ENCODE peak calls at places on chromosomes 11 and 22, in seven cellular contexts. W is astrocyte of the spinal cord, R is ELR, S is GOT3, G is hypothalamus, M is nephron progenitor cell, A is AG04450. O is an unnamed sample.

GRCh38 chr22:46542011-46542985 is 4.9 kb upstream of the CELSR1 start:
- DNase-seq in A (no peak), G (peak), M (peak), S (no peak), W (peak), R (peak), O (peak)

GRCh38 chr11:64739871-64740270 is 4.1 kb downstream of the RASGRP2 start:
- DNase-seq in R (no peak), S (no peak), A (no peak), G (no peak), W (no peak), M (no peak), O (no peak)

GRCh38 chr22:44648085-44648820 is 53.8 kb upstream of the PRR5 start:
- DNase-seq in W (no peak), G (no peak), A (no peak), S (no peak), M (no peak), R (no peak), O (no peak)

GRCh38 chr11:61052182-61052972 is 49.9 kb upstream of the CD5 start:
- DNase-seq in S (no peak), G (no peak), W (no peak), R (no peak), M (no peak), A (no peak), O (no peak)

GRCh38 chr11:108836541-108836940 is 171.7 kb downstream of the DDX10 start:
- DNase-seq in R (no peak), S (no peak), M (no peak), W (no peak), A (no peak), G (no peak), O (no peak)

GRCh38 chr11:70210516-70210915 is 7.4 kb downstream of the FADD start:
- DNase-seq in A (no peak), R (no peak), M (no peak), G (no peak), S (no peak), W (no peak), O (no peak)

GRCh38 chr11:72233773-72234513 is 9.4 kb downstream of the INPPL1 start:
- DNase-seq in M (no peak), G (no peak), S (no peak), R (no peak), W (no peak), A (no peak), O (no peak)

GRCh38 chr11:2260491-2261364 is 9.7 kb downstream of the ASCL2 start:
- DNase-seq in A (no peak), R (no peak), S (no peak), W (no peak), G (no peak), M (no peak), O (no peak)

GRCh38 chr11:83044958-83045712 is 26.6 kb downstream of the RAB30 start:
- DNase-seq in S (no peak), R (peak), G (no peak), A (peak), W (peak), M (no peak), O (peak)

GRCh38 chr11:65529475-65530156 is 4.7 kb downstream of the SCYL1 start:
- DNase-seq in A (no peak), S (no peak), W (no peak), M (no peak), G (no peak), R (no peak), O (no peak)

GRCh38 chr11:69684651-69685050 is 9.5 kb upstream of the LTO1 start:
- DNase-seq in A (no peak), W (no peak), R (no peak), S (no peak), M (no peak), G (no peak), O (no peak)

GRCh38 chr11:111301004-111301839 is 2.9 kb downstream of the POU2AF3 start:
- DNase-seq in S (no peak), W (no peak), G (no peak), A (no peak), M (no peak), R (no peak), O (no peak)

GRCh38 chr11:123559418-123559817 is 95.0 kb downstream of the SCN3B start:
- DNase-seq in W (peak), A (no peak), G (no peak), S (no peak), M (no peak), R (peak), O (no peak)

GRCh38 chr22:30226192-30226832 is 20.2 kb downstream of the LIF start:
- DNase-seq in M (no peak), W (no peak), A (no peak), G (no peak), S (no peak), R (peak), O (no peak)

GRCh38 chr11:45518096-45518852 is 147.1 kb downstream of the CHST1 start:
- DNase-seq in M (no peak), W (no peak), G (no peak), R (no peak), A (no peak), S (no peak), O (no peak)

GRCh38 chr22:40476341-40476740 is 105.9 kb downstream of the SGSM3 start:
- DNase-seq in W (no peak), A (no peak), M (no peak), R (no peak), S (no peak), G (no peak), O (no peak)

GRCh38 chr11:34341096-34341495 is 16.7 kb downstream of the ABTB2 start:
- DNase-seq in W (no peak), R (no peak), G (no peak), M (no peak), S (no peak), A (no peak), O (no peak)

GRCh38 chr11:119094816-119095065 is 6.9 kb downstream of the DPAGT1 start:
- DNase-seq in W (peak), S (no peak), M (peak), A (no peak), G (peak), R (peak), O (peak)

GRCh38 chr22:39148727-39149535 is 3.5 kb downstream of the CBX7 start:
- DNase-seq in G (peak), W (no peak), S (no peak), M (peak), A (no peak), R (peak), O (no peak)

GRCh38 chr11:64659417-64660144 is 63.4 kb downstream of the NRXN2 start:
- DNase-seq in S (no peak), R (peak), M (no peak), G (no peak), A (peak), W (peak), O (peak)

GRCh38 chr11:31480930-31481329 is 28.5 kb downstream of the IMMP1L start:
- DNase-seq in W (no peak), A (no peak), R (no peak), M (no peak), G (no peak), S (no peak), O (no peak)

GRCh38 chr11:85672111-85672875 is 7.4 kb upstream of the CREBZF start:
- DNase-seq in G (no peak), S (no peak), W (no peak), R (peak), M (no peak), A (no peak), O (no peak)

GRCh38 chr22:24525416-24526037 is 29.4 kb downstream of the GUCD1 start:
- DNase-seq in R (peak), G (peak), W (peak), S (peak), A (no peak), M (peak), O (peak)

GRCh38 chr11:114308689-114309089 is 12.5 kb downstream of the NNMT start:
- DNase-seq in G (no peak), M (no peak), W (peak), A (no peak), S (no peak), R (no peak), O (no peak)

GRCh38 chr11:64447717-64448598 is 89.0 kb downstream of the RPS6KA4 start:
- DNase-seq in A (no peak), G (no peak), R (peak), S (no peak), W (no peak), M (peak), O (no peak)

O was measured in NCI-H460.